ENCODE peak calls at places on chromosome 11, in four cellular contexts. One of them, this sample, is unnamed.

GRCh38 chr11:100719362-100719761 is 32.3 kb downstream of the ARHGAP42 start:
- DNase-seq in H1: no peak
- DNase-seq in K562: no peak
- DNase-seq in HepG2: no peak
- DNase-seq in this sample: no peak

GRCh38 chr11:84383571-84383970 is 1097.4 kb upstream of the CCDC90B start:
- DNase-seq in H1: no peak
- DNase-seq in K562: no peak
- DNase-seq in HepG2: no peak
- DNase-seq in this sample: no peak

GRCh38 chr11:9943346-9944110 is 279.7 kb downstream of the SWAP70 start:
- DNase-seq in H1: no peak
- DNase-seq in K562: no peak
- DNase-seq in HepG2: peak
- DNase-seq in this sample: no peak

GRCh38 chr11:106706355-106706754 is 311.9 kb downstream of the GUCY1A2 start:
- DNase-seq in H1: no peak
- DNase-seq in K562: no peak
- DNase-seq in HepG2: no peak
- DNase-seq in this sample: no peak

GRCh38 chr11:92216789-92217188 is 7.8 kb upstream of the FAT3 start:
- DNase-seq in H1: no peak
- DNase-seq in K562: no peak
- DNase-seq in HepG2: no peak
- DNase-seq in this sample: no peak

GRCh38 chr11:78224506-78224905 is 35.8 kb downstream of the USP35 start:
- DNase-seq in H1: no peak
- DNase-seq in K562: no peak
- DNase-seq in HepG2: no peak
- DNase-seq in this sample: no peak

GRCh38 chr11:6258571-6258998 is 1.1 kb upstream of the CCKBR start:
- DNase-seq in H1: no peak
- DNase-seq in K562: no peak
- DNase-seq in HepG2: no peak
- DNase-seq in this sample: no peak

GRCh38 chr11:8222820-8223512 is 40.7 kb downstream of the LMO1 start:
- DNase-seq in H1: no peak
- DNase-seq in K562: no peak
- DNase-seq in HepG2: no peak
- DNase-seq in this sample: no peak

GRCh38 chr11:110793556-110793955 is 81.3 kb upstream of the ARHGAP20 start:
- DNase-seq in H1: no peak
- DNase-seq in K562: no peak
- DNase-seq in HepG2: no peak
- DNase-seq in this sample: no peak

GRCh38 chr11:102421262-102421661 is 31.3 kb downstream of the TMEM123 start:
- DNase-seq in H1: no peak
- DNase-seq in K562: no peak
- DNase-seq in HepG2: no peak
- DNase-seq in this sample: no peak

GRCh38 chr11:69241844-69242582 is 51.9 kb upstream of the MYEOV start:
- DNase-seq in H1: no peak
- DNase-seq in K562: no peak
- DNase-seq in HepG2: no peak
- DNase-seq in this sample: no peak

GRCh38 chr11:103528046-103528445 is 418.8 kb downstream of the DYNC2H1 start:
- DNase-seq in H1: no peak
- DNase-seq in K562: no peak
- DNase-seq in HepG2: no peak
- DNase-seq in this sample: no peak

GRCh38 chr11:123760894-123761293 is 6.6 kb upstream of the OR6X1 start:
- DNase-seq in H1: no peak
- DNase-seq in K562: no peak
- DNase-seq in HepG2: no peak
- DNase-seq in this sample: peak

DNA sequence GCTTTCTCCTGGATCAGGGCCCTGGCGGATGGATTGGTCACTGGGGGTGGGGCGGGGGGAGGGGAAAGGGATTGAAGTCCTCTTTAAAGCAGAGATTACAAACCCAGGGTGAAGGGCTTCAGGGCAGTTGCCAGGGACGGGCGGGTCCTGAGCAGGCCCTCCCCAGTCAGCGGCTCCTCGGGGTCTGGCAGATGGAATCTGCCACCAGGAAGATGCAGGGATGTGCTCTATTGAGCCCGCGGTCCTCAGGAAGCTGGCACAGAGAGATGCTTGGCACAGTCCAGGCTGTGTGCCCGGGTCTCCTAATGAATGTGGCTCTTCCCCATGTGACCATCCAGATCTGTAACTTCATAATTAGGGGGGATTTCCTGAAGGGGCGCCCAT is 33.5 kb downstream of the MACROD1 start:
- DNase-seq in H1: no peak
- DNase-seq in K562: no peak
- DNase-seq in HepG2: no peak
- DNase-seq in this sample: no peak
- TF ChIP-seq CBX5 in H1: no peak
- TF ChIP-seq CBX5 in K562: no peak
- TF ChIP-seq CBX5 in HepG2: no peak
- TF ChIP-seq CBX5 in this sample: no peak

GRCh38 chr11:134271978-134272377 is 4.2 kb upstream of the GLB1L3 start:
- DNase-seq in H1: no peak
- DNase-seq in K562: no peak
- DNase-seq in HepG2: no peak
- DNase-seq in this sample: no peak

GRCh38 chr11:134272381-134273316 is 3.5 kb upstream of the GLB1L3 start:
- DNase-seq in H1: peak
- DNase-seq in K562: peak
- DNase-seq in HepG2: peak
- DNase-seq in this sample: no peak

GRCh38 chr11:134267466-134267865 is 8.7 kb upstream of the GLB1L3 start:
- DNase-seq in H1: no peak
- DNase-seq in K562: no peak
- DNase-seq in HepG2: no peak
- DNase-seq in this sample: no peak

GRCh38 chr11:134267966-134268365 is 8.2 kb upstream of the GLB1L3 start:
- DNase-seq in H1: no peak
- DNase-seq in K562: no peak
- DNase-seq in HepG2: no peak
- DNase-seq in this sample: no peak

GRCh38 chr11:134270250-134270714 is 5.9 kb upstream of the GLB1L3 start:
- DNase-seq in H1: no peak
- DNase-seq in K562: no peak
- DNase-seq in HepG2: peak
- DNase-seq in this sample: no peak
- TF ChIP-seq CBX5 in H1: no peak
- TF ChIP-seq CBX5 in K562: no peak
- TF ChIP-seq CBX5 in HepG2: no peak
- TF ChIP-seq CBX5 in this sample: no peak

DNA sequence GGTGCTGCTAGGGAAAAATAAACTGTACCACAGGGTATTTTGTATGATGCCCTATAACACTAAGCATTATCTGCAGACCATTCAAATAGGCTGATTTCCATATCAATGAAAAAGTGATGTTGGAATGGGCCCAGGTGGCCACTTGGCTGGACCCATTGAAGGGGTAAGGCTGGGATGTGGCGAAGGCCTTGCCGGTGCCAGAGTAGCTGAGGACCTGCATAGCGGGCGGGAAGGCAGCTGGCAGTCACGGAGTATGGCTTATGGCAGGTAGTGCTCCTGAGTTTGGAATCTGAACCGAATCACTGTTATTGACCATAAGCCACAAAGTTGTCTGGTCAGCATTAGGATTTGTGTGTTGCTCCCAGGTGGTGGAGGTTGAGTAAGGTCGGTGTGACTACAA is 131.0 kb downstream of the MICAL2 start:
- DNase-seq in H1: no peak
- DNase-seq in K562: no peak
- DNase-seq in HepG2: no peak
- DNase-seq in this sample: no peak
- TF ChIP-seq CBX5 in H1: no peak
- TF ChIP-seq CBX5 in K562: no peak
- TF ChIP-seq CBX5 in HepG2: no peak
- TF ChIP-seq CBX5 in this sample: no peak

GRCh38 chr11:114060402-114061052 is 1.0 kb downstream of the ZBTB16 start:
- DNase-seq in H1: peak
- DNase-seq in K562: no peak
- DNase-seq in HepG2: no peak
- DNase-seq in this sample: no peak
- TF ChIP-seq CBX5 in H1: no peak
- TF ChIP-seq CBX5 in K562: no peak
- TF ChIP-seq CBX5 in HepG2: no peak
- TF ChIP-seq CBX5 in this sample: no peak

GRCh38 chr11:14502039-14502438 is 2.4 kb upstream of the COPB1 start:
- DNase-seq in H1: no peak
- DNase-seq in K562: no peak
- DNase-seq in HepG2: no peak
- DNase-seq in this sample: no peak
- TF ChIP-seq CBX5 in H1: no peak
- TF ChIP-seq CBX5 in K562: no peak
- TF ChIP-seq CBX5 in HepG2: no peak
- TF ChIP-seq CBX5 in this sample: no peak

DNA sequence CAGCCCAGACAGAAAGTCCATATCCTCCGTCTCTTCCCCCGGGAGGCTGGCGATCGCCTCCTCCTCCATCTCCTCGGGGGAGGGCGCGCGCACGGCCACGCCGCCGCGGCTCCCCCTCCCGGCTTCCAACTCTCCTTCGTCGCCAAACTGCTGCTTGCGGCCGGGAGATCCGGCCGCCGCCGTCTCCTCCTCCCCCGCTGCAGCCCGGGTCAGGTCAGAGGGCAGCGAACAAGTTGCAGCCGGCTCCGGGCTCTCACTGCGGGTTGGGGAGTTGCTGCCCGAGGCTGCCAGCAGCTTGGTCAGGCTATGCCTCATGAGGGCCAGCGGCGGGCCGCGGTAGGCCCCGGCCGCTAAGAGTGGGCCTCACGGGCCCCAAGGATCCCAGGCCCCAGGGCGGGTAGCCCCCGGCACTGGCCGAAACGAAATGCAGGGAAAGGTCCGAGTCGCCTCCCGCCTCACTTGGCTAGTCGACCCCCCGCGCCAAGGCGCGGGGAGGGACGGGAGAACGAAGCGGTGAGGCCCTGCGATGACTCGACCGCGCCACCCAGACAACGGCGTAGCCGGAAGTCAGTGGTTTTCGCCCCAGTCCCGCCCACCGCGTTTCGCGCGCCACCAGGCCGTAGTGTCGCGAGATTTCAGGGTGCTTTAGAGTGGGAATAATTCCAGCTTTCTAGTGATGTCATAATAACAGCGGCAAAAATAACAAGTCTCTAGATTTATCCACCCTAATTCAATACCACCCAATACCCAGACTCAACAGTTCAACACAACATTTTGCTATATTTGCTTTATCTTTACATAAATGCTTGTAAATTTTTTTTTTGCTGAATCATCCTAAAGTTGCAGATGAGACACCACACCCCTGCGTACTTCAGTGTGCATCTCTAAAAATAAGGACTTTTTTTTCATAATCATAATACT is at the start of gene CREBZF:
- DNase-seq in H1: peak
- DNase-seq in K562: peak
- DNase-seq in HepG2: peak
- DNase-seq in this sample: peak
- TF ChIP-seq CBX5 in H1: no peak
- TF ChIP-seq CBX5 in K562: no peak
- TF ChIP-seq CBX5 in HepG2: no peak
- TF ChIP-seq CBX5 in this sample: no peak

DNA sequence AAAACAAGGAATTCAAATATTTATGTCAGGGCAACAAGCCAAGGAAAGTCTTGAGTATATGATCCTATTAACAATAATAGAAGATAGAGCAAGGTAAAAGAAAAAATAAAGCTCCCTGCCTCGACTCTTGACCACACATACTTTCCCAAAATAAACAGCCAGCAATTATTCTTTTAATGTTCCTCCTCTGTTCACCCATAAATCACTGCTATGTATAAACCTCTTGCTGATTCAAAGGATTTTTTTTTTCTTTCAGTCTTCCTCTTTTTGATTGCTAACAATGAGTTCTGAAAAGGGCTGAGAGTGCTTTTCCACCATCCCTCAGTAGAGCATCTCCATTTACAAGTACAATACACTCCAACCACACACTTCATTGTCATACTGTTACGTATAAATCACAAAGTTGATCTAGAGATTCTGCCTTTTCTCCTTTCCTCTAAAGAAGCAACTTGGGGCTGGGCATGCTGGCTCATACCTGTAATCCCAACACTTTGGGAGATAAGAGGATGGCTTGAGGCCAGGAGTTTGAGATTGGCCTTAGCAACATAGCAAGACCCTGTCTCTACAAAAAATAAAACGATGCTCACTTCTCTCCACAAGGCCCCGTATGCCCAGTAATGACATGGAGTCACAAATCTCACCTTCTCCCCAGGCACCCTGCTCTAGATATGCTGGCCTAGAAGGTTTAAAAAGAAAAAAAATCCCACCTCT is 24.0 kb downstream of the RAB30 start:
- DNase-seq in H1: no peak
- DNase-seq in K562: no peak
- DNase-seq in HepG2: no peak
- DNase-seq in this sample: no peak
- TF ChIP-seq CBX5 in H1: no peak
- TF ChIP-seq CBX5 in K562: no peak
- TF ChIP-seq CBX5 in HepG2: no peak
- TF ChIP-seq CBX5 in this sample: no peak

DNA sequence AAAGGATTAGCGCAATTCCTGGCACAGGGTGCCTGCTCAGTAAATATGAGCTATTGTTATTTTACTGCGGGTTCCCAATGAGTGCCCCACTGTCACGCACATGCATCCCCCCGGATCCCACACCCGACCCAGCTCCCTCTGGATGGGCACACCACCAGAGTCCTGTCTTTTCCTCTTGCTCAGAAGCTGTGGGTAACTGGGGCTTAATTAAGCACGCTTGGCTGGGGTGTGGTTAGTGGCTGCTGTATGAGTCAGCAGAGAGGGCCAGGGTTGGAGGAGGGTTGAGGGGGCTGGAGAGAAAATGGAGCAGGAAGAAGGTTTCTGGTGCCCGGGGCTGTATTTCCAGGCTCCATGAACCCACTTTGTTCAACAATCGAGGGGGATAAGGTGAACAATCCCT is 30.3 kb upstream of the NECTIN1 start:
- DNase-seq in H1: no peak
- DNase-seq in K562: peak
- DNase-seq in HepG2: no peak
- DNase-seq in this sample: no peak
- TF ChIP-seq CBX5 in H1: no peak
- TF ChIP-seq CBX5 in K562: no peak
- TF ChIP-seq CBX5 in HepG2: no peak
- TF ChIP-seq CBX5 in this sample: no peak

GRCh38 chr11:72317982-72318381 is 74.0 kb upstream of the PHOX2A start:
- DNase-seq in H1: no peak
- DNase-seq in K562: no peak
- DNase-seq in HepG2: no peak
- DNase-seq in this sample: no peak

GRCh38 chr11:72316984-72317383 is 73.0 kb upstream of the PHOX2A start:
- DNase-seq in H1: no peak
- DNase-seq in K562: no peak
- DNase-seq in HepG2: no peak
- DNase-seq in this sample: no peak

GRCh38 chr11:72319261-72319660 is 75.3 kb upstream of the PHOX2A start:
- DNase-seq in H1: no peak
- DNase-seq in K562: no peak
- DNase-seq in HepG2: no peak
- DNase-seq in this sample: no peak

GRCh38 chr11:72326151-72326842 is 82.3 kb upstream of the PHOX2A start:
- DNase-seq in H1: no peak
- DNase-seq in K562: peak
- DNase-seq in HepG2: no peak
- DNase-seq in this sample: no peak

GRCh38 chr11:72321381-72321996 is 77.5 kb upstream of the PHOX2A start:
- DNase-seq in H1: no peak
- DNase-seq in K562: peak
- DNase-seq in HepG2: peak
- DNase-seq in this sample: no peak
- TF ChIP-seq CBX5 in H1: no peak
- TF ChIP-seq CBX5 in K562: no peak
- TF ChIP-seq CBX5 in HepG2: no peak
- TF ChIP-seq CBX5 in this sample: no peak

This sample was measured in GM12878.